ENCODE peak calls at places on chromosomes 13 and 19, in ten cellular contexts. N is activated naive CD8-positive, alpha-beta T cell treated with anti-CD3 and anti-CD28 coated beads, Interleukin-2, amount 50 U/mL, for 24 hours; K is breast epithelium; Y is natural killer cell treated with Interleukin-12 subunit alpha and Interleukin-12 subunit beta and Interleukin-15 and Interleukin-18, amount 100 ng/mL, for 72 hours; T is NCI-H2171; B is activated gamma-delta T cell treated with anti-CD3 and anti-CD28 coated beads, Interleukin-2, amount 50 U/mL, for 16 hours; W is left ventricle myocardium inferior; C is erythroblast; V is lung microvascular endothelial cell; E is stimulated activated CD8-positive, alpha-beta memory T cell treated with anti-CD3 and anti-CD28 coated beads, Interleukin-15, amount 100 ng/mL, for 4 hours. Q is an unnamed sample.

GRCh38 chr13:21850013-21851006 is 179.4 kb downstream of the FGF9 start:
- DNase-seq in N (no peak), W (no peak), E (no peak), C (no peak), K (no peak), V (no peak), B (no peak), Y (no peak), T (no peak), Q (no peak)

GRCh38 chr19:54345938-54346386 is 7.0 kb upstream of the LILRA4 start:
- DNase-seq in V (no peak), B (no peak), K (no peak), Y (no peak), T (no peak), W (no peak), E (no peak), C (no peak), N (no peak), Q (no peak)

GRCh38 chr13:30450066-30450465 is 15.7 kb downstream of the HMGB1 start:
- DNase-seq in T (no peak), B (no peak), K (no peak), W (no peak), N (no peak), Y (no peak), V (no peak), E (no peak), C (no peak), Q (no peak)

GRCh38 chr13:29918845-29919244 is 68.4 kb upstream of the UBL3 start:
- DNase-seq in W (no peak), K (peak; percentile 75), B (no peak), E (no peak), C (no peak), N (no peak), V (peak; percentile 63), Y (no peak), T (no peak), Q (no peak)

GRCh38 chr19:42360787-42361544 is 29.1 kb downstream of the CNFN start:
- DNase-seq in K (no peak), E (no peak), Y (no peak), T (no peak), W (no peak), N (no peak), B (no peak), C (no peak), V (no peak), Q (peak; percentile 80)

GRCh38 chr13:80389073-80390038 is 48.4 kb upstream of the SPRY2 start:
- DNase-seq in C (no peak), B (no peak), E (no peak), V (no peak), Y (no peak), W (no peak), N (no peak), K (no peak), T (no peak), Q (no peak)

GRCh38 chr19:35006342-35006998 is 6.3 kb downstream of the GRAMD1A start:
- DNase-seq in C (no peak), Y (no peak), B (no peak), E (no peak), V (no peak), W (no peak), T (no peak), N (no peak), K (no peak), Q (no peak)

GRCh38 chr19:48169585-48169973 is 565 bp downstream of the LIG1 start:
- DNase-seq in C (peak; percentile 93), K (peak; percentile 85), V (peak; percentile 82), W (peak; percentile 64), B (peak; percentile 89), E (peak; percentile 79), T (peak; percentile 74), Y (peak; percentile 94), N (peak; percentile 91), Q (peak; percentile 98)

GRCh38 chr13:112064222-112064621 is 2.7 kb upstream of the SOX1 start:
- DNase-seq in K (no peak), E (no peak), V (no peak), W (no peak), T (no peak), Y (no peak), C (no peak), B (no peak), N (no peak), Q (no peak)

GRCh38 chr13:46903748-46904147 is 6.9 kb upstream of the HTR2A start:
- DNase-seq in B (no peak), K (no peak), Y (no peak), V (no peak), E (no peak), T (no peak), N (no peak), C (no peak), W (no peak), Q (no peak)

GRCh38 chr13:67048084-67048792 is 181.9 kb downstream of the PCDH9 start:
- DNase-seq in E (no peak), K (no peak), Y (no peak), V (peak; percentile 0), C (no peak), W (no peak), N (no peak), B (no peak), T (peak; percentile 24), Q (no peak)

GRCh38 chr13:25784119-25784518 is 267.7 kb downstream of the SHISA2 start:
- DNase-seq in B (no peak), E (no peak), V (no peak), W (no peak), C (no peak), N (no peak), K (no peak), T (no peak), Y (no peak), Q (no peak)

GRCh38 chr19:10295305-10295846 is 5.6 kb downstream of the ICAM5 start:
- DNase-seq in Y (peak; percentile 82), K (no peak), B (no peak), C (peak; percentile 76), E (no peak), N (peak; percentile 62), W (no peak), V (peak; percentile 63), T (no peak), Q (peak; percentile 74)

GRCh38 chr13:54356849-54357248 is 1328.2 kb downstream of the OLFM4 start:
- DNase-seq in V (no peak), B (no peak), Y (no peak), N (no peak), K (no peak), E (no peak), T (no peak), W (no peak), C (no peak), Q (no peak)

GRCh38 chr13:112331675-112332074 is 44.5 kb upstream of the SPACA7 start:
- DNase-seq in E (no peak), Y (no peak), W (no peak), T (no peak), V (no peak), C (no peak), K (no peak), B (no peak), N (no peak), Q (peak; percentile 48)

GRCh38 chr13:41407380-41407779 is 50.0 kb upstream of the RGCC start:
- DNase-seq in E (no peak), T (no peak), N (no peak), K (no peak), C (no peak), Y (no peak), B (no peak), V (no peak), W (no peak), Q (no peak)

GRCh38 chr13:48629282-48629681 is 24.4 kb upstream of the CYSLTR2 start:
- DNase-seq in K (no peak), B (no peak), N (no peak), W (no peak), C (no peak), V (no peak), T (no peak), E (no peak), Y (no peak), Q (no peak)

GRCh38 chr19:8242212-8242821 is 33.1 kb downstream of the CERS4 start:
- DNase-seq in W (no peak), E (no peak), T (no peak), B (no peak), C (no peak), K (no peak), Y (no peak), N (no peak), V (no peak), Q (no peak)

GRCh38 chr19:58317481-58318072 is 9.2 kb upstream of the ZSCAN22 start:
- DNase-seq in K (no peak), E (no peak), V (peak; percentile 66), B (no peak), Y (no peak), N (no peak), W (no peak), C (peak; percentile 67), T (no peak), Q (peak; percentile 68)

GRCh38 chr19:31294189-31294588 is 55.0 kb downstream of the TSHZ3 start:
- DNase-seq in E (no peak), N (no peak), Y (no peak), W (no peak), V (no peak), B (no peak), C (no peak), K (no peak), T (no peak), Q (no peak)

GRCh38 chr19:45774765-45775164 is 5.7 kb upstream of the SIX5 start:
- DNase-seq in K (no peak), B (no peak), C (no peak), Y (no peak), W (no peak), E (no peak), T (no peak), V (no peak), N (no peak), Q (peak; percentile 94)

GRCh38 chr19:45455707-45456499 is 11.9 kb upstream of the FOSB start:
- DNase-seq in T (no peak), N (peak; percentile 79), W (peak; percentile 85), B (peak; percentile 67), V (peak; percentile 96), E (peak; percentile 68), Y (peak; percentile 79), C (peak; percentile 90), K (peak; percentile 95), Q (peak; percentile 97)

GRCh38 chr19:20067898-20068297 is 9.9 kb upstream of the ZNF90 start:
- DNase-seq in N (no peak), V (no peak), C (no peak), B (no peak), K (no peak), Y (no peak), T (no peak), W (no peak), E (no peak), Q (peak; percentile 52)

GRCh38 chr13:43153436-43154082 is 130.2 kb downstream of the DNAJC15 start:
- DNase-seq in N (no peak), Y (no peak), V (no peak), K (no peak), W (no peak), B (no peak), C (no peak), T (no peak), E (no peak), Q (no peak)

GRCh38 chr13:26221399-26221720 is 754 bp downstream of the RNF6 start:
- DNase-seq in T (no peak), N (no peak), K (no peak), W (no peak), V (no peak), B (no peak), E (no peak), Y (no peak), C (no peak), Q (no peak)

Q was measured in endodermal cell.